ENCODE peak calls at places on chromosomes 13 and 19, in four cellular contexts. D, X, J and L are unnamed samples.

GRCh38 chr13:26749285-26749684 is 11.3 kb downstream of the GPR12 start:
- DNase-seq in D (no peak), X (no peak), J (no peak), L (no peak)

GRCh38 chr13:91122766-91123165 is 224.7 kb upstream of the MIR17HG start:
- DNase-seq in D (no peak), X (no peak), J (no peak), L (no peak)

GRCh38 chr19:10417598-10418280 is 2.6 kb upstream of the PDE4A start:
- DNase-seq in D (no peak), X (no peak), J (peak; percentile 57), L (no peak)

GRCh38 chr19:2574971-2575630 is 99.2 kb downstream of the GADD45B start:
- DNase-seq in D (no peak), X (no peak), J (no peak), L (no peak)

GRCh38 chr19:30076101-30076551 is 134.1 kb downstream of the URI1 start:
- DNase-seq in D (no peak), X (no peak), J (no peak), L (no peak)

GRCh38 chr19:2867025-2867991 is at the start of gene ZNF556:
- DNase-seq in D (no peak), X (no peak), J (no peak), L (no peak)

GRCh38 chr13:54387607-54388006 is 1359.0 kb downstream of the OLFM4 start:
- DNase-seq in D (no peak), X (no peak), J (no peak), L (no peak)

GRCh38 chr19:2575734-2576481 is 100.0 kb downstream of the GADD45B start:
- DNase-seq in D (peak; percentile 47), X (no peak), J (no peak), L (no peak)

GRCh38 chr19:46828484-46828883 is 22.2 kb downstream of the AP2S1 start:
- DNase-seq in D (no peak), X (peak; percentile 42), J (no peak), L (no peak)

GRCh38 chr13:113083402-113084061 is 22.1 kb upstream of the F7 start:
- DNase-seq in D (no peak), X (no peak), J (peak; percentile 90), L (no peak)

GRCh38 chr13:48411281-48412099 is 1.4 kb downstream of the LPAR6 start:
- DNase-seq in D (peak; percentile 33), X (no peak), J (peak; percentile 33), L (no peak)

GRCh38 chr13:110317093-110317492 is 10.0 kb downstream of the COL4A2 start:
- DNase-seq in D (no peak), X (no peak), J (no peak), L (no peak)

GRCh38 chr19:35044317-35045117 is 3.0 kb downstream of the HPN start:
- DNase-seq in D (peak; percentile 68), X (peak; percentile 55), J (peak; percentile 84), L (peak; percentile 71)

GRCh38 chr19:45496349-45496953 is 396 bp downstream of the RTN2 start:
- DNase-seq in D (peak; percentile 59), X (peak; percentile 49), J (peak; percentile 73), L (peak; percentile 67)

GRCh38 chr19:3671680-3672574 is 28.3 kb downstream of the PIP5K1C start:
- DNase-seq in D (no peak), X (peak; percentile 13), J (no peak), L (no peak)

GRCh38 chr13:102183509-102184182 is 218.2 kb downstream of the FGF14 start:
- DNase-seq in D (no peak), X (no peak), J (no peak), L (no peak)

GRCh38 chr13:113661506-113661905 is 3.5 kb upstream of the ATP4B start:
- DNase-seq in D (no peak), X (no peak), J (no peak), L (no peak)

GRCh38 chr13:111005808-111006494 is 91.1 kb upstream of the ANKRD10 start:
- DNase-seq in D (no peak), X (no peak), J (no peak), L (no peak)

GRCh38 chr13:86881390-86881789 is 789.8 kb upstream of the SLITRK5 start:
- DNase-seq in D (no peak), X (no peak), J (no peak), L (no peak)

GRCh38 chr13:76944457-76944856 is 3.9 kb upstream of the ACOD1 start:
- DNase-seq in D (no peak), X (no peak), J (no peak), L (no peak)

GRCh38 chr13:51071493-51071892 is 39.6 kb downstream of the C13orf42 start:
- DNase-seq in D (no peak), X (no peak), J (no peak), L (no peak)

GRCh38 chr13:41224113-41225110 is 30.0 kb upstream of the KBTBD7 start:
- DNase-seq in D (no peak), X (no peak), J (no peak), L (no peak)

GRCh38 chr19:48368942-48369341 is 4.8 kb downstream of the SYNGR4 start:
- DNase-seq in D (peak; percentile 84), X (no peak), J (no peak), L (no peak)

GRCh38 chr13:38395505-38395803 is 45.8 kb downstream of the UFM1 start:
- DNase-seq in D (no peak), X (no peak), J (peak; percentile 28), L (no peak)